ENCODE peak calls at places on chromosomes 5 and 9, in four cellular contexts. B is A549, E is H1, H is SK-N-SH. F is an unnamed sample.

GRCh38 chr9:5453004-5453403 is 2.7 kb downstream of the CD274 start:
- DNase-seq in B (no peak), E (no peak), H (no peak), F (no peak)

GRCh38 chr9:127698985-127699670 is 7.7 kb upstream of the CFAP157 start:
- DNase-seq in B (peak; percentile 98), E (peak; percentile 85), H (peak; percentile 98), F (peak; percentile 96)

GRCh38 chr5:114411380-114411931 is 49.6 kb downstream of the KCNN2 start:
- DNase-seq in B (no peak), E (no peak), H (no peak), F (no peak)

GRCh38 chr9:94773655-94774054 is 47.2 kb downstream of the AOPEP start:
- DNase-seq in B (no peak), E (no peak), H (no peak), F (no peak)

GRCh38 chr9:83622814-83623633 is at the start of gene IDNK:
- DNase-seq in B (peak; percentile 71), E (no peak), H (peak; percentile 89), F (peak; percentile 10)

GRCh38 chr9:84169240-84169639 is 171.3 kb downstream of the SLC28A3 start:
- DNase-seq in B (no peak), E (no peak), H (no peak), F (no peak)

GRCh38 chr9:115517335-115518075 is 399.5 kb upstream of the TNC start:
- DNase-seq in B (no peak), E (no peak), H (no peak), F (no peak)

GRCh38 chr9:129584136-129584535 is 36.8 kb downstream of the C9orf50 start:
- DNase-seq in B (peak; percentile 86), E (no peak), H (peak; percentile 85), F (peak; percentile 85)

GRCh38 chr5:61604626-61605025 is 272.6 kb downstream of the ZSWIM6 start:
- DNase-seq in B (peak; percentile 19), E (no peak), H (no peak), F (no peak)

GRCh38 chr5:135317286-135317685 is 81.7 kb downstream of the MACROH2A1 start:
- DNase-seq in B (no peak), E (no peak), H (no peak), F (no peak)

GRCh38 chr9:35609001-35609819 is 4.1 kb downstream of the TESK1 start:
- DNase-seq in B (no peak), E (no peak), H (no peak), F (no peak)

GRCh38 chr9:14271078-14271673 is 42.8 kb downstream of the NFIB start:
- DNase-seq in B (peak; percentile 17), E (no peak), H (peak; percentile 59), F (no peak)

GRCh38 chr9:34430843-34431437 is 27.4 kb downstream of the FAM219A start:
- DNase-seq in B (peak; percentile 49), E (peak; percentile 34), H (peak; percentile 79), F (peak; percentile 13)

GRCh38 chr9:20015427-20015931 is 226.6 kb upstream of the SLC24A2 start:
- DNase-seq in B (no peak), E (no peak), H (no peak), F (no peak)

GRCh38 chr5:149853019-149853648 is 91.5 kb downstream of the PDE6A start:
- DNase-seq in B (peak; percentile 77), E (peak; percentile 56), H (peak; percentile 73), F (peak; percentile 44)

GRCh38 chr9:20685769-20686168 is 1.7 kb downstream of the FOCAD start:
- DNase-seq in B (no peak), E (no peak), H (no peak), F (no peak)

GRCh38 chr9:21481470-21482057 is 549 bp downstream of the IFNE start:
- DNase-seq in B (no peak), E (no peak), H (no peak), F (no peak)

GRCh38 chr9:89911721-89912604 is 307.2 kb downstream of the GADD45G start:
- DNase-seq in B (no peak), E (no peak), H (no peak), F (no peak)

GRCh38 chr5:36777105-36777757 is 99.3 kb upstream of the NIPBL start:
- DNase-seq in B (peak; percentile 37), E (peak; percentile 5), H (peak; percentile 48), F (peak; percentile 15)

GRCh38 chr5:143641549-143641955 is 170.4 kb upstream of the HMHB1 start:
- DNase-seq in B (no peak), E (no peak), H (no peak), F (no peak)

GRCh38 chr5:176772271-176773210 is 37.8 kb upstream of the UNC5A start:
- DNase-seq in B (no peak), E (no peak), H (no peak), F (no peak)

GRCh38 chr9:135611875-135612209 is 27.5 kb downstream of the GLT6D1 start:
- DNase-seq in B (no peak), E (no peak), H (no peak), F (no peak)

GRCh38 chr9:135530146-135530545 is 8.9 kb downstream of the LCN1 start:
- DNase-seq in B (no peak), E (no peak), H (no peak), F (no peak)

GRCh38 chr9:95504053-95504963 is 12.5 kb downstream of the PTCH1 start:
- DNase-seq in B (peak; percentile 59), E (no peak), H (no peak), F (no peak)

GRCh38 chr5:72159501-72159911 is 52.2 kb downstream of the MAP1B start:
- DNase-seq in B (no peak), E (no peak), H (no peak), F (no peak)

GRCh38 chr5:85375525-85375924 is 990.8 kb upstream of the EDIL3 start:
- DNase-seq in B (no peak), E (no peak), H (no peak), F (no peak)

GRCh38 chr9:69178583-69179011 is 4.5 kb downstream of the TJP2 start:
- DNase-seq in B (peak; percentile 49), E (no peak), H (no peak), F (peak; percentile 45)

GRCh38 chr9:135878528-135879236 is 28.7 kb downstream of the CAMSAP1 start:
- DNase-seq in B (no peak), E (no peak), H (no peak), F (no peak)

GRCh38 chr5:20660588-20660987 is 672.6 kb upstream of the CDH18 start:
- DNase-seq in B (no peak), E (no peak), H (no peak), F (no peak)
- TF ChIP-seq RAD21 in B (no peak), E (no peak), H (no peak), F (no peak)

GRCh38 chr9:131382850-131383729 is 10.8 kb upstream of the PRRC2B start:
- DNase-seq in B (peak; percentile 72), E (no peak), H (no peak), F (no peak)
- TF ChIP-seq RAD21 in B (no peak), E (peak; percentile 16), H (no peak), F (no peak)

GRCh38 chr5:11064763-11065450 is 303.9 kb upstream of the DAP start:
- DNase-seq in B (no peak), E (no peak), H (no peak), F (no peak)

GRCh38 chr5:11056560-11056959 is 295.5 kb upstream of the DAP start:
- DNase-seq in B (no peak), E (no peak), H (no peak), F (no peak)

GRCh38 chr5:11062379-11062778 is 301.3 kb upstream of the DAP start:
- DNase-seq in B (no peak), E (no peak), H (no peak), F (no peak)
- TF ChIP-seq RAD21 in B (no peak), E (peak; percentile 9), H (no peak), F (no peak)

GRCh38 chr9:75483636-75484035 is 395.3 kb downstream of the OSTF1 start:
- DNase-seq in B (no peak), E (no peak), H (no peak), F (no peak)

GRCh38 chr9:75488082-75488713 is 399.9 kb downstream of the OSTF1 start:
- DNase-seq in B (no peak), E (no peak), H (no peak), F (no peak)

GRCh38 chr9:75482566-75482965 is 394.3 kb downstream of the OSTF1 start:
- DNase-seq in B (no peak), E (no peak), H (no peak), F (no peak)
- TF ChIP-seq RAD21 in B (no peak), E (peak; percentile 82), H (peak; percentile 35), F (peak; percentile 24)

DNA sequence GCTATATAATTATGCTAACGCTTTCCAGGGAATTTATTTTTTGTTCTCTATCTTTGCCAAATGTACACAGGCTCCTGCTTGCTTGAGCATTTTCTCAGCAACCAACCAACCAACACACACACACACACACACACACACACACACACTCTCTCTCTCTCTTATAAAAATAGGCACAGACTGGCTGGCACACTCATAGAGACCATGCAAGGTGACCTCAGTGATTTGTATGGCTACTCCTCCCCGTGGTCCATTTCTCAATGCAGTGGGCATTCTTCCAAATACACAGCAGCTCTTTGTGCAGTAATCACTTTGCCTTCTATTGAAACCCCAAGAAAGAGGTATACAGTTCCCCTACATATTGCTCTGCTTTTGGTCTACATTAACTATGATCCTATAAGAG is 416.0 kb downstream of the MAN2A1 start:
- DNase-seq in B (no peak), E (no peak), H (no peak), F (no peak)
- TF ChIP-seq RAD21 in B (no peak), E (no peak), H (no peak), F (no peak)

GRCh38 chr5:76427481-76428140 is 24.5 kb downstream of the IQGAP2 start:
- DNase-seq in B (no peak), E (no peak), H (no peak), F (no peak)
- TF ChIP-seq RAD21 in B (no peak), E (no peak), H (no peak), F (no peak)

DNA sequence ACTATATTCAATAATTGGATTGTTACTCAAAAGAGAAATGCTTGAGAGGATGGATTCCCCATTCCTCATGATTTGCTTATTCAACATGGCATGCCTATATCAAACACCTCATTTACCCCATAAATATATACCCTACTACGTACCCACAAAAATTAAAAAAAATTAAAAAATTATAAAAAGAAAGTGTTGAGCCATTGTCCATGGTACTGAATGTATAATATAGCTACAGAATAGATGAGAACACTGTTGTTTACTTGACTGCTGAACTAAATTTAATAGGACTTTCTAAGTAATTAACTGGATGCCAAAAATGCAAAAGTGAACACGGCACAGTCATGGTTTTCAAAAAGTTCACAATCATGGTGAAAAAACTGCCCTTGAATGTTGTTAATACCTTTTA is 725.8 kb downstream of the KCTD16 start:
- DNase-seq in B (no peak), E (no peak), H (no peak), F (no peak)
- TF ChIP-seq RAD21 in B (no peak), E (no peak), H (no peak), F (no peak)

F was measured in HCT116.